ENCODE peak calls at places on chromosomes 7 and 10, in six cellular contexts. One of them, this sample, is unnamed.

GRCh38 chr10:72308320-72308987 is 34.7 kb downstream of the DDIT4 start:
- DNase-seq in suprapubic skin: no peak
- DNase-seq in A549: peak; percentile 89
- DNase-seq in hepatocyte: peak; percentile 86
- DNase-seq in heart left ventricle: peak; percentile 79
- DNase-seq in esophagus squamous epithelium: no peak
- DNase-seq in this sample: peak; percentile 64

GRCh38 chr10:4526426-4526825 is 299.6 kb upstream of the AKR1E2 start:
- DNase-seq in esophagus squamous epithelium: no peak
- DNase-seq in heart left ventricle: no peak
- DNase-seq in hepatocyte: no peak
- DNase-seq in A549: no peak
- DNase-seq in suprapubic skin: no peak
- DNase-seq in this sample: no peak

GRCh38 chr7:32941181-32941995 is 15.9 kb upstream of the FKBP9 start:
- DNase-seq in esophagus squamous epithelium: no peak
- DNase-seq in A549: no peak
- DNase-seq in suprapubic skin: no peak
- DNase-seq in hepatocyte: no peak
- DNase-seq in heart left ventricle: no peak
- DNase-seq in this sample: no peak

GRCh38 chr10:14562197-14562596 is 212.5 kb downstream of the FAM107B start:
- DNase-seq in A549: no peak
- DNase-seq in suprapubic skin: no peak
- DNase-seq in heart left ventricle: no peak
- DNase-seq in esophagus squamous epithelium: no peak
- DNase-seq in hepatocyte: no peak
- DNase-seq in this sample: no peak

GRCh38 chr7:2120251-2120660 is 112.5 kb downstream of the MAD1L1 start:
- DNase-seq in heart left ventricle: no peak
- DNase-seq in A549: no peak
- DNase-seq in suprapubic skin: no peak
- DNase-seq in esophagus squamous epithelium: no peak
- DNase-seq in hepatocyte: no peak
- DNase-seq in this sample: no peak

GRCh38 chr7:98982686-98983085 is 104.4 kb downstream of the TRRAP start:
- DNase-seq in suprapubic skin: no peak
- DNase-seq in esophagus squamous epithelium: no peak
- DNase-seq in A549: no peak
- DNase-seq in hepatocyte: no peak
- DNase-seq in heart left ventricle: no peak
- DNase-seq in this sample: no peak

GRCh38 chr7:53383131-53383530 is 347.7 kb downstream of the POM121L12 start:
- DNase-seq in suprapubic skin: no peak
- DNase-seq in heart left ventricle: no peak
- DNase-seq in hepatocyte: no peak
- DNase-seq in esophagus squamous epithelium: no peak
- DNase-seq in A549: no peak
- DNase-seq in this sample: no peak

GRCh38 chr7:123876557-123877256 is 31.7 kb downstream of the HYAL4 start:
- DNase-seq in esophagus squamous epithelium: no peak
- DNase-seq in A549: no peak
- DNase-seq in hepatocyte: no peak
- DNase-seq in suprapubic skin: no peak
- DNase-seq in heart left ventricle: no peak
- DNase-seq in this sample: no peak

GRCh38 chr7:101630591-101630990 is 1.5 kb upstream of the MYL10 start:
- DNase-seq in hepatocyte: peak; percentile 14
- DNase-seq in A549: no peak
- DNase-seq in heart left ventricle: no peak
- DNase-seq in esophagus squamous epithelium: no peak
- DNase-seq in suprapubic skin: no peak
- DNase-seq in this sample: no peak

GRCh38 chr7:115679976-115680375 is 350.6 kb downstream of the TFEC start:
- DNase-seq in esophagus squamous epithelium: no peak
- DNase-seq in suprapubic skin: no peak
- DNase-seq in A549: peak; percentile 59
- DNase-seq in heart left ventricle: no peak
- DNase-seq in hepatocyte: peak; percentile 58
- DNase-seq in this sample: no peak

GRCh38 chr10:97179731-97180366 is 5.9 kb downstream of the SLIT1 start:
- DNase-seq in A549: no peak
- DNase-seq in esophagus squamous epithelium: no peak
- DNase-seq in hepatocyte: peak; percentile 41
- DNase-seq in heart left ventricle: peak; percentile 50
- DNase-seq in suprapubic skin: no peak
- DNase-seq in this sample: no peak

GRCh38 chr7:94182066-94182465 is 177.9 kb upstream of the BET1 start:
- DNase-seq in suprapubic skin: no peak
- DNase-seq in A549: peak; percentile 61
- DNase-seq in esophagus squamous epithelium: no peak
- DNase-seq in hepatocyte: peak; percentile 20
- DNase-seq in heart left ventricle: no peak
- DNase-seq in this sample: no peak

GRCh38 chr7:151342811-151343210 is 1.2 kb downstream of the NUB1 start:
- DNase-seq in heart left ventricle: no peak
- DNase-seq in A549: no peak
- DNase-seq in hepatocyte: no peak
- DNase-seq in esophagus squamous epithelium: no peak
- DNase-seq in suprapubic skin: no peak
- DNase-seq in this sample: no peak

GRCh38 chr7:25537678-25538375 is 309.5 kb upstream of the NPVF start:
- DNase-seq in esophagus squamous epithelium: no peak
- DNase-seq in hepatocyte: no peak
- DNase-seq in heart left ventricle: no peak
- DNase-seq in suprapubic skin: no peak
- DNase-seq in A549: no peak
- DNase-seq in this sample: no peak

GRCh38 chr7:16563281-16564022 is 36.8 kb downstream of the LRRC72 start:
- DNase-seq in suprapubic skin: no peak
- DNase-seq in A549: no peak
- DNase-seq in heart left ventricle: no peak
- DNase-seq in hepatocyte: no peak
- DNase-seq in esophagus squamous epithelium: no peak
- DNase-seq in this sample: no peak

GRCh38 chr7:76428868-76429805 is 4.4 kb downstream of the ZP3 start:
- DNase-seq in heart left ventricle: no peak
- DNase-seq in esophagus squamous epithelium: no peak
- DNase-seq in A549: no peak
- DNase-seq in suprapubic skin: peak; percentile 73
- DNase-seq in hepatocyte: no peak
- DNase-seq in this sample: peak; percentile 28

GRCh38 chr10:17348111-17349008 is 106.0 kb downstream of the ST8SIA6 start:
- DNase-seq in hepatocyte: peak; percentile 17
- DNase-seq in esophagus squamous epithelium: no peak
- DNase-seq in heart left ventricle: peak; percentile 70
- DNase-seq in suprapubic skin: no peak
- DNase-seq in A549: peak; percentile 13
- DNase-seq in this sample: peak; percentile 11

GRCh38 chr7:25262586-25262985 is 34.3 kb upstream of the NPVF start:
- DNase-seq in suprapubic skin: no peak
- DNase-seq in heart left ventricle: no peak
- DNase-seq in esophagus squamous epithelium: no peak
- DNase-seq in A549: peak; percentile 4
- DNase-seq in hepatocyte: no peak
- DNase-seq in this sample: no peak

GRCh38 chr10:7409732-7410168 is 1.1 kb downstream of the SFMBT2 start:
- DNase-seq in hepatocyte: peak; percentile 17
- DNase-seq in suprapubic skin: no peak
- DNase-seq in esophagus squamous epithelium: no peak
- DNase-seq in A549: peak; percentile 21
- DNase-seq in heart left ventricle: no peak
- DNase-seq in this sample: peak; percentile 32

GRCh38 chr10:70315276-70315675 is 31.5 kb upstream of the NPFFR1 start:
- DNase-seq in A549: no peak
- DNase-seq in hepatocyte: no peak
- DNase-seq in suprapubic skin: no peak
- DNase-seq in esophagus squamous epithelium: no peak
- DNase-seq in heart left ventricle: no peak
- DNase-seq in this sample: no peak
- H3K4me1 ChIP-seq in A549: no peaks in the 10 kb centered on the region
- H3K4me1 ChIP-seq in hepatocyte: no peaks in the 10 kb centered on the region
- H3K4me1 ChIP-seq in suprapubic skin: peaks cover 11% of the 10 kb centered on the region
- H3K4me1 ChIP-seq in esophagus squamous epithelium: no peaks in the 10 kb centered on the region
- H3K4me1 ChIP-seq in heart left ventricle: no peaks in the 10 kb centered on the region
- H3K4me1 ChIP-seq in this sample: no peaks in the 10 kb centered on the region

GRCh38 chr10:26067680-26068079 is 133.7 kb downstream of the MYO3A start:
- DNase-seq in heart left ventricle: no peak
- DNase-seq in A549: no peak
- DNase-seq in hepatocyte: no peak
- DNase-seq in esophagus squamous epithelium: no peak
- DNase-seq in suprapubic skin: no peak
- DNase-seq in this sample: no peak

GRCh38 chr10:26064106-26064505 is 130.1 kb downstream of the MYO3A start:
- DNase-seq in suprapubic skin: no peak
- DNase-seq in hepatocyte: no peak
- DNase-seq in A549: no peak
- DNase-seq in heart left ventricle: no peak
- DNase-seq in esophagus squamous epithelium: no peak
- DNase-seq in this sample: no peak
- TF ChIP-seq CTCF in suprapubic skin: no peak
- TF ChIP-seq CTCF in hepatocyte: no peak
- TF ChIP-seq CTCF in A549: no peak
- TF ChIP-seq CTCF in heart left ventricle: no peak
- TF ChIP-seq CTCF in esophagus squamous epithelium: no peak
- TF ChIP-seq CTCF in this sample: no peak

DNA sequence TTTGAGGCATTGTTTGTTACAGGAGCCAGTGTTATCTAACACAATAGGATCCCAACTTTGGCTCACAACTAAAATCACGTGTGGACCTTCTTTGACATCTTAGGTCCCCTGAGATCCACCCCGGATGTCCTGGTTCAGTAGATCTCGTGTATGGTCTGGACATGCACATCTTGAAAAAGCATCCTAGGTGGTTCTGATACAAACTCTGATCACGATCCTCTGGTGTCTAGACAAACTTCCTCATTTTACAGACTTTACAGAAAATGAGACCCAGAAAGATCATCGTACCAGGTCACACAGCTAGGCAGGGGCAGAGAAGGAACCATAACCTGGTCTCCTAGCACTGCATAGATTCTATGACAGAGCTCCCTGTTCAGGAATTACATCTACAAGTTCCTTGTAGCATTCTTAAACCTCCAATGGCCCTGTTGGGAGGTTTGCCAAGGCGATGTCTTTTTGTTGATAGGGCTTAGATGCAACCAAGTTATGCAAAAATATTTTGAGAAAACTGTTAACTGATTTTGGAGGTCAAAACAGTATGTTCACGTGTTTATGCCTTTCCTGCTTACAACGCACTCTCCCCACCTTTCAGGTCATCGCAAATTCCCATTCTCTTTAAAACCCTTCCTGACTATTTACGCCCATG is 30.8 kb upstream of the CHST15 start:
- DNase-seq in hepatocyte: no peak
- DNase-seq in A549: no peak
- DNase-seq in suprapubic skin: no peak
- DNase-seq in heart left ventricle: no peak
- DNase-seq in esophagus squamous epithelium: no peak
- DNase-seq in this sample: no peak
- H3K4me1 ChIP-seq in hepatocyte: peaks cover 10% of the 10 kb centered on the region
- H3K4me1 ChIP-seq in A549: no peaks in the 10 kb centered on the region
- H3K4me1 ChIP-seq in suprapubic skin: peaks cover 4% of the 10 kb centered on the region
- H3K4me1 ChIP-seq in heart left ventricle: peaks cover 5% of the 10 kb centered on the region
- H3K4me1 ChIP-seq in esophagus squamous epithelium: no peaks in the 10 kb centered on the region
- H3K4me1 ChIP-seq in this sample: peaks cover 4% of the 10 kb centered on the region

GRCh38 chr10:79424221-79425073 is 21.0 kb downstream of the ZCCHC24 start:
- DNase-seq in esophagus squamous epithelium: no peak
- DNase-seq in heart left ventricle: peak; percentile 69
- DNase-seq in A549: no peak
- DNase-seq in suprapubic skin: no peak
- DNase-seq in hepatocyte: peak; percentile 85
- DNase-seq in this sample: peak; percentile 95
- TF ChIP-seq CTCF in esophagus squamous epithelium: no peak
- TF ChIP-seq CTCF in heart left ventricle: no peak
- TF ChIP-seq CTCF in A549: no peak
- TF ChIP-seq CTCF in suprapubic skin: no peak
- TF ChIP-seq CTCF in hepatocyte: no peak
- TF ChIP-seq CTCF in this sample: no peak